ENCODE peak calls at places on chromosome 21, in six cellular contexts. L is right cardiac atrium; S is body of pancreas; M is WTC11; N is stimulated activated CD8-positive, alpha-beta memory T cell treated with anti-CD3 and anti-CD28 coated beads, Interleukin-2, amount 100 ng/mL, for 1 hour; X is activated CD4-positive, CD25-positive, alpha-beta regulatory T cell treated with anti-CD3 and anti-CD28 coated beads, Interleukin-2, amount 50 U/mL, for 72 hours. D is an unnamed sample.

GRCh38 chr21:28126521-28127317 is 866.0 kb downstream of the LTN1 start:
- DNase-seq in M (no peak), L (no peak), N (no peak), X (no peak), S (no peak), D (no peak)

GRCh38 chr21:45405271-45405818 is 380 bp downstream of the COL18A1 start:
- DNase-seq in L (peak), N (no peak), S (peak), M (no peak), X (no peak), D (no peak)

GRCh38 chr21:41865002-41865777 is 14.0 kb downstream of the PRDM15 start:
- DNase-seq in M (no peak), L (no peak), N (no peak), S (no peak), X (no peak), D (no peak)

GRCh38 chr21:38766987-38767722 is 38.6 kb upstream of the ETS2 start:
- DNase-seq in X (peak), S (peak), N (no peak), M (no peak), L (no peak), D (no peak)

GRCh38 chr21:25903599-25903998 is 168.8 kb downstream of the GABPA start:
- DNase-seq in L (no peak), X (no peak), N (no peak), S (no peak), M (no peak), D (no peak)

GRCh38 chr21:18522181-18522771 is 118.7 kb upstream of the TMPRSS15 start:
- DNase-seq in M (no peak), L (no peak), N (no peak), X (no peak), S (no peak), D (no peak)

GRCh38 chr21:45378258-45378966 is 26.6 kb upstream of the COL18A1 start:
- DNase-seq in X (no peak), N (no peak), M (peak), S (peak), L (peak), D (no peak)

GRCh38 chr21:15063821-15064575 is 802 bp downstream of the NRIP1 start:
- DNase-seq in X (no peak), M (peak), N (no peak), L (peak), S (peak), D (peak)

GRCh38 chr21:33854604-33855003 is 61.0 kb downstream of the ATP5PO start:
- DNase-seq in L (no peak), X (no peak), M (no peak), N (no peak), S (no peak), D (no peak)

GRCh38 chr21:41739936-41740335 is 26.9 kb downstream of the RIPK4 start:
- DNase-seq in L (no peak), N (no peak), S (no peak), X (no peak), M (no peak), D (no peak)

GRCh38 chr21:26966978-26967913 is at the start of gene ADAMTS5:
- DNase-seq in S (peak), X (no peak), L (peak), N (no peak), M (peak), D (peak)

GRCh38 chr21:42305707-42306147 is 9.5 kb downstream of the TFF3 start:
- DNase-seq in L (no peak), X (no peak), S (no peak), M (no peak), N (no peak), D (no peak)

GRCh38 chr21:35940074-35940927 is 120.0 kb downstream of the SETD4 start:
- DNase-seq in S (peak), X (no peak), N (no peak), M (peak), L (no peak), D (peak)

GRCh38 chr21:41680444-41681335 is 86.2 kb downstream of the RIPK4 start:
- DNase-seq in S (peak), M (no peak), N (no peak), X (no peak), L (no peak), D (no peak)

GRCh38 chr21:43372663-43373386 is 54.1 kb downstream of the SIK1 start:
- DNase-seq in X (no peak), N (no peak), M (no peak), S (peak), L (peak), D (no peak)

GRCh38 chr21:43911935-43912487 is 47.0 kb downstream of the AGPAT3 start:
- DNase-seq in S (no peak), X (no peak), N (no peak), M (no peak), L (peak), D (no peak)

GRCh38 chr21:29187939-29188338 is 57.5 kb downstream of the MAP3K7CL start:
- DNase-seq in M (no peak), S (peak), N (no peak), X (no peak), L (no peak), D (peak)

GRCh38 chr21:31236528-31236927 is 107.5 kb downstream of the TIAM1 start:
- DNase-seq in M (no peak), N (no peak), L (no peak), X (no peak), S (no peak), D (no peak)